ENCODE peak calls at places on chromosome 5, in five cellular contexts. E is PC-9, F is left ventricle myocardium inferior, P is dorsolateral prefrontal cortex, U is heart left ventricle. W is an unnamed sample.

GRCh38 chr5:9370256-9370655 is 175.6 kb downstream of the SEMA5A start:
- DNase-seq in E (no peak), P (no peak), U (no peak), F (no peak), W (no peak)

GRCh38 chr5:164013077-164013670 is 507.8 kb downstream of the MAT2B start:
- DNase-seq in E (peak; percentile 39), U (no peak), F (no peak), P (peak; percentile 6), W (no peak)

GRCh38 chr5:142508630-142509425 is 177.1 kb downstream of the FGF1 start:
- DNase-seq in F (no peak), U (no peak), P (no peak), E (no peak), W (no peak)

GRCh38 chr5:138557677-138558076 is 14.6 kb upstream of the ETF1 start:
- DNase-seq in P (no peak), U (no peak), F (no peak), E (no peak), W (no peak)

GRCh38 chr5:80125962-80126480 is 90.9 kb downstream of the THBS4 start:
- DNase-seq in P (no peak), F (no peak), U (no peak), E (no peak), W (no peak)

GRCh38 chr5:139103762-139104161 is 94.4 kb downstream of the SIL1 start:
- DNase-seq in U (no peak), F (no peak), P (no peak), E (no peak), W (no peak)

GRCh38 chr5:71573611-71574010 is 13.5 kb upstream of the MCCC2 start:
- DNase-seq in E (no peak), P (no peak), U (no peak), F (no peak), W (no peak)

GRCh38 chr5:116521173-116521872 is 53.3 kb downstream of the SEMA6A start:
- DNase-seq in P (no peak), F (peak; percentile 46), U (peak; percentile 59), E (no peak), W (no peak)

GRCh38 chr5:74839228-74839627 is 27.0 kb downstream of the FAM169A start:
- DNase-seq in F (no peak), E (no peak), P (no peak), U (no peak), W (no peak)

GRCh38 chr5:135220394-135221186 is 178.4 kb downstream of the MACROH2A1 start:
- DNase-seq in P (no peak), U (no peak), E (no peak), F (no peak), W (no peak)

GRCh38 chr5:10578869-10579268 is 15.0 kb downstream of the ANKRD33B start:
- DNase-seq in F (no peak), U (peak; percentile 17), P (no peak), E (no peak), W (no peak)

GRCh38 chr5:65133473-65134110 is 348.1 kb downstream of the ADAMTS6 start:
- DNase-seq in U (no peak), F (no peak), E (no peak), P (no peak), W (no peak)

GRCh38 chr5:112548246-112548982 is 129.3 kb upstream of the EPB41L4A start:
- DNase-seq in P (no peak), U (no peak), F (no peak), E (no peak), W (no peak)

GRCh38 chr5:158456756-158457155 is 597.8 kb upstream of the CLINT1 start:
- DNase-seq in F (no peak), P (no peak), U (peak; percentile 36), E (no peak), W (no peak)

GRCh38 chr5:124859027-124859426 is 112.6 kb upstream of the ZNF608 start:
- DNase-seq in P (peak; percentile 24), E (no peak), F (no peak), U (no peak), W (no peak)

GRCh38 chr5:141747152-141747640 is 65.2 kb upstream of the ARAP3 start:
- DNase-seq in U (peak; percentile 84), E (no peak), P (peak; percentile 95), F (peak; percentile 87), W (peak; percentile 82)

GRCh38 chr5:150441813-150442698 is 7.5 kb downstream of the RPS14 start:
- DNase-seq in E (no peak), U (peak; percentile 65), F (no peak), P (no peak), W (no peak)
- H3K27ac ChIP-seq in E (no peak overlapping the region), U (peak overlapping the region; percentile 62), F (peak overlapping the region; percentile 81), P (peak overlapping the region; percentile 88), W (no peak overlapping the region)

GRCh38 chr5:6729400-6730310 is 16.4 kb downstream of the TENT4A start:
- DNase-seq in P (no peak), U (no peak), E (no peak), F (peak; percentile 31), W (no peak)

GRCh38 chr5:6726006-6726405 is 12.8 kb downstream of the TENT4A start:
- DNase-seq in F (no peak), P (no peak), U (no peak), E (no peak), W (no peak)

GRCh38 chr5:6728795-6729183 is 15.6 kb downstream of the TENT4A start:
- DNase-seq in U (no peak), F (no peak), P (no peak), E (no peak), W (no peak)

GRCh38 chr5:6727231-6727630 is 14.0 kb downstream of the TENT4A start:
- DNase-seq in F (no peak), E (no peak), U (no peak), P (no peak), W (no peak)

DNA sequence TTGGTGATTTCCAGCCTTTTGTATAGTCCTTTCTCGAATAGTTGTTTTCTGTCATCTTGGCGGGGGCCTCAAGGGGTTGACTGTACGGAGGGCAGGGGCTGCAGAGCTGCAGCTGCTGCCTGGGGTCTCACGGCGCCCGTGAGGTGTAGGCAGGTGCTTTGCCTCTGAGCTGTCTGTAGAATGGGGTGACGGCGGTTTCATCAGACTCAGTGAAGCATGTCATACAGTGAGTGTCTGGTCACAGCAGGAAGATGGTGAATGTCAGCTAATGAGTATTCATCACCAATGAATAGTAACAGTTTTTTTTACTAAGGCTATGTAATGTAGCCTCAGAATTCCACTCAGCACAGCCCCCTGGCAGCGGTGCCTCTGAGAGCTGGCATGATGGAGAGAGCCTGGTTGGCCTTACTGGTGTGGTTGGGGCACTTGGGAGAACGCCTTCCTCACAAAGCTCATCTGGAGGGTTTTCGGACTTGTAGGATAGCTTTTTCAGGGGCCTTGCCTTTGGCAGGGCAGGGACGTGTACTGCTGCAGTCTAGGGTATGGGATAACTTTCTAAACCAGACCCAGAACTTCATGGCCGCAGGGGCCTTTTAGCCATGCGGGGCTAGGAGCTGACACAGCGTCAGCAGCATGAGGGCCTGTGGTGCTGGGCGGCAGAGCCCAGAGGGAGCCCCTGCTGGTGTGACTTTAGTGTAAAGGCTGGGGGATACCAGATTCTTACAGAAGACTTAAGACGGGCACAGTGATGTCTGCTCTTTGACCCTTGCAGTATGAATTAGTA is 15.0 kb downstream of the TENT4A start:
- DNase-seq in U (no peak), P (no peak), E (no peak), F (no peak), W (no peak)
- H3K4me3 ChIP-seq in U (no peak overlapping the region), P (no peak overlapping the region), E (no peak overlapping the region), F (no peak overlapping the region), W (no peak overlapping the region)

DNA sequence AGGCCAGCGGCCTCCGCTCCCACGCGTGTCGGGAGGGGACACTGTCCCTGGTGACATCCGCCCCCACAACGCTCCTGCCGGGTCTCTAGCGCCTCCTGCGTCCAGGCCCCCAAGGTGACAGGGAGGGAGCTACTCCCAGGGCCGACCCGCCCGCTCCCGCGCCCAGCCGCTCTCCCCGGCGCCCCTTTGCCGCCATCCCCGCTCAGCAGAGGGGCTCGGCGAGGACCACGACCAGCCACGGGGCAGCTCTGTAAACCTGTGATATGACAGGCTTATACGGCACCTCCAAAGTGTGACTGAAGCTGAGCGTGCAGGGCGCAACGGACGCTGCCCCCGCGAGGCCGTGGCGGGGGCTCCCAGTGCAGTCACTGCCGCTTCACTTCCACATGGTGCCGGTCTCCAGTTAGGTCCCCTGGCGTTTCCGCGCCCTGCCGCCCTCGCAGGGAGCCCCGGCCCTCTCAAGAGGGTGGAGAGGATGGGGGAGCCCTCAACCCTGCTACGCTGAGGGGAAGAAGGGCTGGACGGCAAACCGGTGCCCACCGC is 978 bp upstream of the ADCY2 start:
- DNase-seq in U (no peak), E (no peak), F (no peak), P (peak; percentile 33), W (peak; percentile 55)
- TF ChIP-seq CTCF in U (no peak), E (no peak), F (no peak), P (no peak), W (no peak)

DNA sequence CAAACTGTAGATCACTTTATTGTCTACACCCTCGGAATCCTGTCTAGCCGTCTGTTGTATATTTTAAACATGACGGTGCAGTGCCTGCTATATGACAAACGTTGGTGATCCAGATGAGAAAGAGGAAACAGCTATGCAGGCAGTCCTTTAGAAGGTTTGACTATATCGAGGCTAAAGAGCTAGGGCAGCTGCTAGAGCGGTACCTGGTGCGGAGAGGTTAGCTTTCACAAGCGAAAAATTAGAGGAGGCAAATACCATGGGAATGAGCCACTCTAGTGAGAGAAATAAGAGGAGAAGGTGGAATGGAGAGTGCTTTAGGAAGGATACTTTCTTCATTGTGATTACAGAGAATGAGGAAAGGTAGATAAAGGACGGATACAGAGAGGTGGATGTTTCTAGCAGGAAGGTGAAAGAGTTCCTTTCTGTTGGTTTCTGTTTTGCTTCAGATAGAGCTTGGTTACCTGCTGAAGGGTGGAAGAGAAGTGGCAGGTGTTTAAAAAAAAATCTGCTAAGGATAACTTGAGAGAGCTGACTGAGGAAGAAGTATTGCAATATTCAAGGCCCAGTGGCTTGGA is 973 bp upstream of the FBXL17 start:
- DNase-seq in F (no peak), P (no peak), E (peak; percentile 52), U (no peak), W (no peak)
- H3K27ac ChIP-seq in F (peak overlapping the region; percentile 99), P (peak overlapping the region; percentile 99), E (peak overlapping the region; percentile 68), U (peak overlapping the region; percentile 96), W (peak overlapping the region; percentile 99)

GRCh38 chr5:16178745-16179372 is 732 bp downstream of the MARCHF11 start:
- DNase-seq in U (peak; percentile 82), P (peak; percentile 56), F (peak; percentile 77), E (no peak), W (peak; percentile 79)
- H3K4me3 ChIP-seq in U (peak overlapping the region; percentile 38), P (peak overlapping the region; percentile 50), F (peak overlapping the region; percentile 67), E (no peak overlapping the region), W (peak overlapping the region; percentile 51)

DNA sequence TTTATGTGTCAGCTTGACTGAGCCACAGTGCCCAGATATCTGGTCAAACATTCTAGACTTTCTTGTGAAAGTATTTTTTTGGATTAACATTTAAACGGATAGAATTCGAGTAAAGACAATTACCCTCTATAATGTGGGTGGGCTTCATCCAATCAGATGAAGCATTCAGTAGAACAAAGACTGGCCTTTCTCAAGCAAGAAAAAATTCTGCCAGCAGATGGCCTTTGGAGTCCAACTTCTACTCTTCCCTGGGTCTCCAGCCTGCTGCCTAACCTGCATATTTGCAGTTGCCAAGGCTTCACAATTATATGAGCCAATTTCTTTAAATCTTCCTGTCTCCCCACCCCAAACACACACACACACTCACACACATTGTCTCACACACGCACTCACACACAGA is 86.4 kb downstream of the MED10 start:
- DNase-seq in F (no peak), P (no peak), U (no peak), E (no peak), W (no peak)
- TF ChIP-seq CTCF in F (peak; percentile 58), P (no peak), U (no peak), E (peak; percentile 59), W (no peak)

W was measured in pancreas.